ENCODE peak calls at places on chromosomes 3 and 15, in nine cellular contexts. V is right cardiac atrium, H is OCI-LY7, T is mesendoderm, A is A549, O is heart left ventricle, Z is IMR-90, Q is ovary, G is left ventricle myocardium inferior. U is an unnamed sample. For H3K4me1, the result is how much of the 10 kb centered on the place peaks cover.

GRCh38 chr15:41806291-41807181 is 21.4 kb upstream of the JMJD7 start:
- DNase-seq in V (no peak), H (no peak), T (no peak), A (no peak), O (no peak), Z (no peak), Q (no peak), G (peak), U (no peak)

GRCh38 chr3:126541628-126542339 is 16.9 kb downstream of the C3orf22 start:
- DNase-seq in V (no peak), H (no peak), T (no peak), A (no peak), O (peak), Z (no peak), Q (no peak), G (no peak), U (peak)

GRCh38 chr3:72655758-72656157 is 192.5 kb downstream of the SHQ1 start:
- DNase-seq in V (no peak), H (no peak), T (peak), A (no peak), O (no peak), Z (no peak), Q (no peak), G (no peak), U (no peak)

GRCh38 chr15:33547876-33548275 is 237.1 kb downstream of the RYR3 start:
- DNase-seq in V (peak), H (peak), T (peak), A (no peak), O (no peak), Z (peak), Q (peak), G (no peak), U (peak)

GRCh38 chr3:99242271-99242670 is 340.8 kb upstream of the DCBLD2 start:
- DNase-seq in V (no peak), H (no peak), T (no peak), A (no peak), O (no peak), Z (peak), Q (no peak), G (no peak), U (no peak)

GRCh38 chr3:111143-112069 is 85.2 kb upstream of the CHL1 start:
- DNase-seq in V (no peak), H (no peak), T (no peak), A (no peak), O (no peak), Z (no peak), Q (no peak), G (no peak), U (no peak)

GRCh38 chr3:69934398-69934797 is 65.1 kb upstream of the SAMMSON start:
- DNase-seq in V (no peak), H (no peak), T (no peak), A (no peak), O (no peak), Z (no peak), Q (no peak), G (no peak), U (no peak)

GRCh38 chr3:158649791-158650190 is 5.5 kb downstream of the GFM1 start:
- DNase-seq in V (no peak), H (no peak), T (peak), A (no peak), O (no peak), Z (no peak), Q (no peak), G (no peak), U (no peak)

GRCh38 chr3:102129774-102130608 is 280.7 kb downstream of the NFKBIZ start:
- DNase-seq in V (no peak), H (no peak), T (no peak), A (peak), O (no peak), Z (peak), Q (no peak), G (peak), U (no peak)

GRCh38 chr15:58447244-58448010 is 15.6 kb downstream of the LIPC start:
- DNase-seq in V (no peak), H (no peak), T (no peak), A (no peak), O (no peak), Z (peak), Q (no peak), G (no peak), U (peak)

GRCh38 chr15:75725719-75726607 is 13.3 kb upstream of the CSPG4 start:
- DNase-seq in V (peak), H (no peak), T (no peak), A (no peak), O (peak), Z (no peak), Q (no peak), G (no peak), U (no peak)

GRCh38 chr3:38111201-38111600 is 25.7 kb downstream of the ACAA1 start:
- DNase-seq in V (no peak), H (no peak), T (no peak), A (no peak), O (no peak), Z (no peak), Q (no peak), G (no peak), U (no peak)

GRCh38 chr3:171055336-171056178 is 29.0 kb upstream of the SLC2A2 start:
- DNase-seq in V (no peak), H (no peak), T (no peak), A (peak), O (no peak), Z (peak), Q (no peak), G (no peak), U (no peak)

GRCh38 chr3:194101592-194102432 is 34.1 kb upstream of the HES1 start:
- DNase-seq in V (no peak), H (peak), T (no peak), A (no peak), O (no peak), Z (no peak), Q (no peak), G (no peak), U (no peak)

GRCh38 chr3:178705925-178706324 is 169.7 kb downstream of the KCNMB2 start:
- DNase-seq in V (no peak), H (no peak), T (no peak), A (no peak), O (no peak), Z (peak), Q (no peak), G (no peak), U (no peak)

GRCh38 chr3:141348848-141349247 is 19.5 kb upstream of the ZBTB38 start:
- DNase-seq in V (no peak), H (no peak), T (no peak), A (no peak), O (no peak), Z (no peak), Q (no peak), G (no peak), U (no peak)

GRCh38 chr15:80611543-80612080 is 83.5 kb upstream of the ABHD17C start:
- DNase-seq in V (no peak), H (no peak), T (no peak), A (no peak), O (no peak), Z (no peak), Q (no peak), G (no peak), U (no peak)

GRCh38 chr3:37779289-37780152 is 82.2 kb upstream of the CTDSPL start:
- DNase-seq in V (no peak), H (peak), T (peak), A (peak), O (no peak), Z (peak), Q (no peak), G (no peak), U (peak)

GRCh38 chr15:78307977-78308376 is 8.6 kb upstream of the SKIC8 start:
- DNase-seq in V (no peak), H (no peak), T (no peak), A (no peak), O (no peak), Z (no peak), Q (no peak), G (no peak), U (no peak)

GRCh38 chr3:115623414-115623868 is at the start of gene GAP43:
- DNase-seq in V (peak), H (no peak), T (peak), A (peak), O (no peak), Z (peak), Q (peak), G (peak), U (peak)

GRCh38 chr3:157113832-157114505 is 46.0 kb downstream of the CCNL1 start:
- DNase-seq in V (no peak), H (peak), T (peak), A (no peak), O (no peak), Z (no peak), Q (no peak), G (no peak), U (no peak)

GRCh38 chr3:140857993-140858392 is 83.6 kb upstream of the SLC25A36 start:
- DNase-seq in V (no peak), H (no peak), T (no peak), A (no peak), O (no peak), Z (no peak), Q (no peak), G (no peak), U (no peak)

GRCh38 chr3:193830791-193831191 is 237.8 kb downstream of the OPA1 start:
- DNase-seq in V (no peak), H (no peak), T (no peak), A (no peak), O (no peak), Z (no peak), Q (no peak), G (no peak), U (no peak)

GRCh38 chr3:18046131-18046530 is 303.7 kb upstream of the TBC1D5 start:
- DNase-seq in V (no peak), H (no peak), T (no peak), A (no peak), O (no peak), Z (no peak), Q (no peak), G (no peak), U (no peak)

GRCh38 chr3:65521032-65521431 is 517.7 kb downstream of the MAGI1 start:
- DNase-seq in V (no peak), H (no peak), T (no peak), A (no peak), O (no peak), Z (no peak), Q (no peak), G (no peak), U (no peak)

GRCh38 chr3:192802957-192803899 is 75.9 kb upstream of the FGF12 start:
- DNase-seq in V (no peak), H (peak), T (peak), A (peak), O (no peak), Z (peak), Q (no peak), G (no peak), U (peak)

GRCh38 chr3:103847081-103848062 is 1412.6 kb downstream of the ZPLD1 start:
- DNase-seq in V (no peak), H (no peak), T (no peak), A (no peak), O (no peak), Z (no peak), Q (no peak), G (no peak), U (no peak)

GRCh38 chr15:98051734-98052133 is 91.2 kb downstream of the ARRDC4 start:
- DNase-seq in V (no peak), H (no peak), T (no peak), A (no peak), O (no peak), Z (no peak), Q (no peak), G (no peak), U (no peak)

GRCh38 chr3:123781571-123782275 is 102.4 kb downstream of the MYLK start:
- DNase-seq in V (no peak), H (no peak), T (no peak), A (no peak), O (no peak), Z (peak), Q (no peak), G (no peak), U (no peak)
- H3K4me1 ChIP-seq in V (under half), H (under half), T (under half), A (under half), O (under half), Z (under half), Q (under half), G (under half), U (under half)

GRCh38 chr15:39886418-39886817 is 33.6 kb downstream of the GPR176 start:
- DNase-seq in V (no peak), H (no peak), T (peak), A (no peak), O (no peak), Z (no peak), Q (no peak), G (no peak), U (no peak)
- H3K27ac ChIP-seq in V (no peak), H (no peak), T (peak), A (no peak), O (no peak), Z (no peak), Q (no peak), G (no peak), U (no peak)

GRCh38 chr15:66488525-66488924 is 9.0 kb downstream of the SNAPC5 start:
- DNase-seq in V (no peak), H (no peak), T (no peak), A (no peak), O (no peak), Z (no peak), Q (no peak), G (no peak), U (no peak)
- H3K4me1 ChIP-seq in V (under half), H (under half), T (under half), A (under half), O (under half), Z (under half), Q (under half), G (under half), U (under half)

GRCh38 chr15:70513818-70514217 is 249.5 kb downstream of the UACA start:
- DNase-seq in V (no peak), H (no peak), T (no peak), A (no peak), O (no peak), Z (no peak), Q (no peak), G (no peak), U (no peak)
- H3K27ac ChIP-seq in V (no peak), H (no peak), T (no peak), A (peak), O (no peak), Z (no peak), Q (no peak), G (no peak), U (no peak)

GRCh38 chr3:52242039-52242438 is 3.1 kb upstream of the TWF2 start:
- DNase-seq in V (no peak), H (no peak), T (no peak), A (no peak), O (no peak), Z (no peak), Q (no peak), G (no peak), U (no peak)
- H3K4me1 ChIP-seq in V (under half), H (under half), T (under half), A (under half), O (under half), Z (under half), Q (under half), G (half or more), U (under half)

U was measured in cardiac muscle cell.